ENCODE peak calls at places on chromosomes 3 and 15, in six cellular contexts. One of them, this sample, is unnamed.

GRCh38 chr3:193816656-193817311 is 223.8 kb downstream of the OPA1 start:
- DNase-seq in GM23248: peak; percentile 49
- DNase-seq in HCT116: no peak
- DNase-seq in neural progenitor cell: peak; percentile 94
- DNase-seq in SK-N-SH: peak; percentile 67
- DNase-seq in MM.1S: no peak
- DNase-seq in this sample: no peak

GRCh38 chr15:25787381-25787780 is 75.7 kb downstream of the ATP10A start:
- DNase-seq in GM23248: peak; percentile 71
- DNase-seq in HCT116: no peak
- DNase-seq in neural progenitor cell: no peak
- DNase-seq in SK-N-SH: no peak
- DNase-seq in MM.1S: no peak
- DNase-seq in this sample: no peak

GRCh38 chr3:50194903-50195500 is 3.6 kb downstream of the GNAT1 start:
- DNase-seq in GM23248: peak; percentile 56
- DNase-seq in HCT116: peak; percentile 42
- DNase-seq in neural progenitor cell: no peak
- DNase-seq in SK-N-SH: peak; percentile 87
- DNase-seq in MM.1S: no peak
- DNase-seq in this sample: peak; percentile 21

GRCh38 chr3:136728434-136728833 is 23.7 kb downstream of the STAG1 start:
- DNase-seq in GM23248: peak; percentile 35
- DNase-seq in HCT116: no peak
- DNase-seq in neural progenitor cell: no peak
- DNase-seq in SK-N-SH: no peak
- DNase-seq in MM.1S: no peak
- DNase-seq in this sample: no peak

GRCh38 chr3:187813198-187813597 is 67.9 kb upstream of the BCL6 start:
- DNase-seq in GM23248: no peak
- DNase-seq in HCT116: no peak
- DNase-seq in neural progenitor cell: no peak
- DNase-seq in SK-N-SH: no peak
- DNase-seq in MM.1S: no peak
- DNase-seq in this sample: no peak

GRCh38 chr3:10299679-10300078 is 6.9 kb upstream of the GHRL start:
- DNase-seq in GM23248: no peak
- DNase-seq in HCT116: no peak
- DNase-seq in neural progenitor cell: no peak
- DNase-seq in SK-N-SH: no peak
- DNase-seq in MM.1S: peak; percentile 79
- DNase-seq in this sample: no peak

GRCh38 chr15:33915571-33916407 is 52.5 kb upstream of the CHRM5 start:
- DNase-seq in GM23248: peak; percentile 32
- DNase-seq in HCT116: no peak
- DNase-seq in neural progenitor cell: peak; percentile 13
- DNase-seq in SK-N-SH: no peak
- DNase-seq in MM.1S: peak; percentile 75
- DNase-seq in this sample: no peak

GRCh38 chr3:195903950-195904290 is 4.4 kb downstream of the TNK2 start:
- DNase-seq in GM23248: no peak
- DNase-seq in HCT116: no peak
- DNase-seq in neural progenitor cell: no peak
- DNase-seq in SK-N-SH: no peak
- DNase-seq in MM.1S: no peak
- DNase-seq in this sample: no peak

GRCh38 chr3:38600551-38600950 is 48.9 kb downstream of the SCN5A start:
- DNase-seq in GM23248: no peak
- DNase-seq in HCT116: no peak
- DNase-seq in neural progenitor cell: no peak
- DNase-seq in SK-N-SH: no peak
- DNase-seq in MM.1S: no peak
- DNase-seq in this sample: no peak

GRCh38 chr15:40058476-40059140 is 19.6 kb upstream of the SRP14 start:
- DNase-seq in GM23248: peak; percentile 63
- DNase-seq in HCT116: no peak
- DNase-seq in neural progenitor cell: no peak
- DNase-seq in SK-N-SH: no peak
- DNase-seq in MM.1S: peak; percentile 42
- DNase-seq in this sample: peak; percentile 31

GRCh38 chr15:78715439-78715838 is 74.4 kb upstream of the CHRNB4 start:
- DNase-seq in GM23248: peak; percentile 9
- DNase-seq in HCT116: peak; percentile 18
- DNase-seq in neural progenitor cell: no peak
- DNase-seq in SK-N-SH: no peak
- DNase-seq in MM.1S: no peak
- DNase-seq in this sample: peak; percentile 60

GRCh38 chr15:39084683-39085530 is 496.0 kb upstream of the THBS1 start:
- DNase-seq in GM23248: peak; percentile 89
- DNase-seq in HCT116: no peak
- DNase-seq in neural progenitor cell: no peak
- DNase-seq in SK-N-SH: peak; percentile 52
- DNase-seq in MM.1S: no peak
- DNase-seq in this sample: no peak

GRCh38 chr3:44969170-44969569 is 6.8 kb downstream of the ZDHHC3 start:
- DNase-seq in GM23248: no peak
- DNase-seq in HCT116: no peak
- DNase-seq in neural progenitor cell: no peak
- DNase-seq in SK-N-SH: no peak
- DNase-seq in MM.1S: no peak
- DNase-seq in this sample: no peak

GRCh38 chr3:44970916-44971490 is 5.0 kb downstream of the ZDHHC3 start:
- DNase-seq in GM23248: no peak
- DNase-seq in HCT116: no peak
- DNase-seq in neural progenitor cell: no peak
- DNase-seq in SK-N-SH: no peak
- DNase-seq in MM.1S: no peak
- DNase-seq in this sample: peak; percentile 65

GRCh38 chr3:44976002-44976815 is at the start of the genes EXOSC7 and ZDHHC3:
- DNase-seq in GM23248: peak; percentile 95
- DNase-seq in HCT116: peak; percentile 56
- DNase-seq in neural progenitor cell: peak; percentile 94
- DNase-seq in SK-N-SH: peak; percentile 98
- DNase-seq in MM.1S: peak; percentile 87
- DNase-seq in this sample: peak; percentile 85

GRCh38 chr3:44969779-44970178 is 6.2 kb downstream of the ZDHHC3 start:
- DNase-seq in GM23248: no peak
- DNase-seq in HCT116: no peak
- DNase-seq in neural progenitor cell: no peak
- DNase-seq in SK-N-SH: no peak
- DNase-seq in MM.1S: no peak
- DNase-seq in this sample: no peak

DNA sequence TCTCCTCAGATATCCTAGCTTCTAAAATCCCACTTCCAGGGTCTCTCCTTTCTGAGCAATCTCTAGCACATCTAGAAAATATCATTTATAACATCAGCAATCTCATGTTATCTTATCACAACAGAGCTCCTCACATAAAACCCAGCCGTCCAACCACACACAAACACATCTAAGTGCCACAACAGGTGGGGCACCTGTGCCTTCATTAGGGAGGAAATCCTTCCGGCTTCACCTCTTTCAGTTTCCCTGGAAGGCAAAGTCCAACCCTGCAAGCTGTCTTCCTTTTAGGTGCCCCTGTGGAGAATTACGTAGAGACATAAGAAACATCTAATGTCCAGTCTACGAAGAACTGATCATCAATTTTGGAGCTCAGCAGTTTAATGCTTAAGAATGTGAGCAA is 1.6 kb downstream of the ZDHHC3 start:
- DNase-seq in GM23248: no peak
- DNase-seq in HCT116: no peak
- DNase-seq in neural progenitor cell: no peak
- DNase-seq in SK-N-SH: no peak
- DNase-seq in MM.1S: no peak
- DNase-seq in this sample: no peak
- H3K9ac ChIP-seq in GM23248: peak overlapping the region; percentile 97
- H3K9ac ChIP-seq in HCT116: peak overlapping the region; percentile 97
- H3K9ac ChIP-seq in neural progenitor cell: peak overlapping the region; percentile 96
- H3K9ac ChIP-seq in SK-N-SH: peak overlapping the region; percentile 91
- H3K9ac ChIP-seq in MM.1S: peak overlapping the region; percentile 82
- H3K9ac ChIP-seq in this sample: peak overlapping the region; percentile 91

GRCh38 chr3:117408811-117409210 is 699.2 kb downstream of the TUSC7 start:
- DNase-seq in GM23248: peak; percentile 58
- DNase-seq in HCT116: no peak
- DNase-seq in neural progenitor cell: no peak
- DNase-seq in SK-N-SH: no peak
- DNase-seq in MM.1S: no peak
- DNase-seq in this sample: no peak

GRCh38 chr3:117400303-117400702 is 690.7 kb downstream of the TUSC7 start:
- DNase-seq in GM23248: no peak
- DNase-seq in HCT116: no peak
- DNase-seq in neural progenitor cell: peak; percentile 12
- DNase-seq in SK-N-SH: no peak
- DNase-seq in MM.1S: no peak
- DNase-seq in this sample: no peak

GRCh38 chr3:117404756-117405155 is 695.2 kb downstream of the TUSC7 start:
- DNase-seq in GM23248: no peak
- DNase-seq in HCT116: no peak
- DNase-seq in neural progenitor cell: no peak
- DNase-seq in SK-N-SH: no peak
- DNase-seq in MM.1S: no peak
- DNase-seq in this sample: no peak

GRCh38 chr3:117407317-117407716 is 697.7 kb downstream of the TUSC7 start:
- DNase-seq in GM23248: peak; percentile 30
- DNase-seq in HCT116: no peak
- DNase-seq in neural progenitor cell: peak; percentile 36
- DNase-seq in SK-N-SH: no peak
- DNase-seq in MM.1S: peak; percentile 35
- DNase-seq in this sample: peak; percentile 32

GRCh38 chr3:117404153-117404552 is 694.6 kb downstream of the TUSC7 start:
- DNase-seq in GM23248: peak; percentile 37
- DNase-seq in HCT116: no peak
- DNase-seq in neural progenitor cell: no peak
- DNase-seq in SK-N-SH: no peak
- DNase-seq in MM.1S: no peak
- DNase-seq in this sample: no peak
- TF ChIP-seq EZH2phosphoT487 in GM23248: no peak
- TF ChIP-seq EZH2phosphoT487 in HCT116: no peak
- TF ChIP-seq EZH2phosphoT487 in neural progenitor cell: no peak
- TF ChIP-seq EZH2phosphoT487 in SK-N-SH: no peak
- TF ChIP-seq EZH2phosphoT487 in MM.1S: no peak
- TF ChIP-seq EZH2phosphoT487 in this sample: no peak

DNA sequence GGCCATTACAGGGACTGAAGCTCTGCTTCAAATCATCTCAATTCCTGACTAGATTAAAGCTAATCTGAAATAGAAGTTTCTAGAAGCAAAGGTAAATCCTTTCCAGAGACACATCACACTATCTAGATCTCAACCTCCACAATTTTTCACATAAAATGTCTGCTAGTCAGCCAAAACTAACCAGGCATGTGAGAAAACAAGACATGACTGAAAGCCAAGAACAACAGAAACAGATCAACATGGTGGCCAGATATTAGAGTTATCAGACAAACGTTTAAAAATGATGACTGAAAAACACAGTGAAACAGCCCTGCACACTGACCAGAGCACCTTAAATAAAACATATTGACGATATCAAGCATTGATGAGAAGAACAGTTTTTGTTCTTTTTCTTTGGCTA is 59.1 kb downstream of the SUMF1 start:
- DNase-seq in GM23248: no peak
- DNase-seq in HCT116: no peak
- DNase-seq in neural progenitor cell: no peak
- DNase-seq in SK-N-SH: no peak
- DNase-seq in MM.1S: no peak
- DNase-seq in this sample: no peak
- H2AFZ ChIP-seq in GM23248: no peak overlapping the region
- H2AFZ ChIP-seq in HCT116: no peak overlapping the region
- H2AFZ ChIP-seq in neural progenitor cell: no peak overlapping the region
- H2AFZ ChIP-seq in SK-N-SH: no peak overlapping the region
- H2AFZ ChIP-seq in MM.1S: no peak overlapping the region
- H2AFZ ChIP-seq in this sample: no peak overlapping the region

DNA sequence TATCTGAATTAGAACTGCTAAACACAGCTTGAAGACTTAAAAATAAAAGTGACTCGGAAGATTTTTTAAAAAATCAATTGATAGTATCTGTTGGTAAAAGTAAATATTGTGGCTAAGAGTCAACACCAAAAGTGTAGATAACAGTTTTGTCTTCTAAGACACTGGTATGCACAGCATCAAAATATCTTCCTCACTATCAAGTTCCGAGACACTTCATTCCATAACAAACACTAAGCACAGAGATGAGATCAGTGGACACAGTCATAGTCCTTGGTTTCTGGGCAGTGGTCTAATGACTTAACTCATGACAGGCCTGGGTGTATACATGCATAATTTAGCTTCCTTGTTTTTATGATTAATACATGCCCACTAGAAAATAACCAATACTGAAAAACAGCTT is 63.2 kb downstream of the PXYLP1 start:
- DNase-seq in GM23248: peak; percentile 89
- DNase-seq in HCT116: no peak
- DNase-seq in neural progenitor cell: no peak
- DNase-seq in SK-N-SH: no peak
- DNase-seq in MM.1S: no peak
- DNase-seq in this sample: peak; percentile 64
- H3K9ac ChIP-seq in GM23248: peak overlapping the region; percentile 73
- H3K9ac ChIP-seq in HCT116: no peak overlapping the region
- H3K9ac ChIP-seq in neural progenitor cell: no peak overlapping the region
- H3K9ac ChIP-seq in SK-N-SH: peak overlapping the region; percentile 7
- H3K9ac ChIP-seq in MM.1S: no peak overlapping the region
- H3K9ac ChIP-seq in this sample: no peak overlapping the region

DNA sequence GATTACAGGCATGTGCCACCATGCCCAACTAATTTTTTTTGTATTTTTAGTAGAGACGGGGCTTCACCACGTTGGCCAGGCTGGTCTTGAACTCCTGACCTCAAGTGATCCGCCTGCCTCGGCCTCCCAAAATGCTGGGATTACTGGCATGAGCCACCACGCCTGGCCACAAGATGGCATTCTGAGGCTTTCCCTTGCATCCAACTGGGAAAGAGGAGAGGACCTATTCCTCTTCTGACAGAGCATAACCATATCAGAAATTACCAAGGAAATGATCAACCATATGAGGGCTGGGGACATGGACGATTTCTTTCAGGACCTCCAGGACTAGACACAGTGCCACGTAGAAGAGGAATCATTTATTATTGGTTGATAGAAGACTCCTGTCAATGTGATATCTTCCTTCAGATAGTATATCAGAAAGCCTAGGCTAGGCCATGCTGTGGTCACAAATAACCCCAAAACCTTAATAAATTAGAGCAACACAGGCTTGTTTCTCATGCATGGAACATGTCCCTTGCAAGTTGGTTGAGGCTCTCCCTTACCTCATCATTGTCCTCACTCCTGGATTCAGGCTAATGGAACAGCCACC is 372.3 kb upstream of the IL12A start:
- DNase-seq in GM23248: peak; percentile 75
- DNase-seq in HCT116: no peak
- DNase-seq in neural progenitor cell: peak; percentile 40
- DNase-seq in SK-N-SH: no peak
- DNase-seq in MM.1S: no peak
- DNase-seq in this sample: peak; percentile 78
- TF ChIP-seq EZH2phosphoT487 in GM23248: no peak
- TF ChIP-seq EZH2phosphoT487 in HCT116: no peak
- TF ChIP-seq EZH2phosphoT487 in neural progenitor cell: no peak
- TF ChIP-seq EZH2phosphoT487 in SK-N-SH: no peak
- TF ChIP-seq EZH2phosphoT487 in MM.1S: no peak
- TF ChIP-seq EZH2phosphoT487 in this sample: no peak

DNA sequence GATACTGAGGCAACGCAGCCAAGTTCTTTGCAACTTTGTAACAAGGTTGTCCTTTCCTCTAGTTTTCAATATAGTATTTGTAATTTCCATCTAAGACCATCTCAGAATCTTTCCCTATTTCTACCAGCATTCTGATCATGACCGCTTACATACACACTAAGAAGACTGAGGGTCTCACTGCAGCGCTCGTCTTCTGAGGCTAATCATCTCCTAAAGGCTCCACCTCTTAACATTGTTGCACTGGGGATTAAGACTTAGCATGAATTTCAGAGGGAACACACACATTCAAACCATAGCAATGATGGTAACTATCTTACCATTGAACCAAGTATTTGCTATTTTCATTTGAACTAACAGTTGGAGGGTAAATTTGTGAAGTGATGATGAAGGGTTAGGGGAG is 463.3 kb upstream of the CCDC54 start:
- DNase-seq in GM23248: no peak
- DNase-seq in HCT116: no peak
- DNase-seq in neural progenitor cell: peak; percentile 10
- DNase-seq in SK-N-SH: no peak
- DNase-seq in MM.1S: no peak
- DNase-seq in this sample: no peak
- H2AFZ ChIP-seq in GM23248: no peak overlapping the region
- H2AFZ ChIP-seq in HCT116: no peak overlapping the region
- H2AFZ ChIP-seq in neural progenitor cell: no peak overlapping the region
- H2AFZ ChIP-seq in SK-N-SH: no peak overlapping the region
- H2AFZ ChIP-seq in MM.1S: no peak overlapping the region
- H2AFZ ChIP-seq in this sample: no peak overlapping the region